ENCODE peak calls at places on chromosomes 6 and 20, in seven cellular contexts. B is activated T-cell treated with anti-CD3 and anti-CD28 coated beads for 1 hour, A is endothelial cell, V is uterus, L is H54, Q is MV-4-11, Z is iris pigment epithelial cell. W is an unnamed sample.

GRCh38 chr6:105621564-105622175 is 218.8 kb upstream of the PREP start:
- DNase-seq in V (no peak), B (no peak), L (no peak), A (no peak), Q (no peak), Z (no peak), W (no peak)

GRCh38 chr6:105675715-105676397 is 273.0 kb upstream of the PREP start:
- DNase-seq in V (no peak), L (peak), Z (peak), Q (peak), B (no peak), A (no peak), W (peak)

GRCh38 chr20:35952480-35953410 is 1.6 kb downstream of the SCAND1 start:
- DNase-seq in A (no peak), L (no peak), Z (peak), V (no peak), B (no peak), Q (peak), W (no peak)

GRCh38 chr6:154508573-154509375 is 1.7 kb downstream of the CNKSR3 start:
- DNase-seq in Q (no peak), A (no peak), L (peak), Z (no peak), B (no peak), V (no peak), W (no peak)

GRCh38 chr6:152313542-152314482 is 323.4 kb downstream of the SYNE1 start:
- DNase-seq in Q (no peak), B (no peak), Z (peak), L (no peak), A (no peak), V (no peak), W (no peak)

GRCh38 chr6:169950558-169950957 is 199.1 kb downstream of the ERMARD start:
- DNase-seq in Q (peak), B (no peak), Z (no peak), V (no peak), A (no peak), L (no peak), W (no peak)

GRCh38 chr20:56945057-56945456 is 316.0 kb downstream of the TFAP2C start:
- DNase-seq in L (no peak), B (no peak), Q (peak), V (no peak), A (no peak), Z (no peak), W (no peak)

GRCh38 chr6:40957616-40958492 is 81.2 kb downstream of the UNC5CL start:
- DNase-seq in Z (peak), V (no peak), A (no peak), L (peak), B (no peak), Q (no peak), W (peak)

GRCh38 chr6:112117554-112117953 is 30.2 kb downstream of the FAM229B start:
- DNase-seq in V (no peak), L (peak), Q (peak), A (no peak), B (no peak), Z (peak), W (no peak)

GRCh38 chr6:68196645-68197044 is 438.4 kb upstream of the ADGRB3 start:
- DNase-seq in Q (peak), B (no peak), Z (peak), V (no peak), L (no peak), A (no peak), W (no peak)

GRCh38 chr6:87664943-87665342 is 37.1 kb downstream of the AKIRIN2 start:
- DNase-seq in L (no peak), A (no peak), B (no peak), Q (no peak), V (no peak), Z (no peak), W (no peak)

GRCh38 chr20:54535045-54535444 is 59.7 kb downstream of the DOK5 start:
- DNase-seq in L (no peak), Z (no peak), A (no peak), V (no peak), B (no peak), Q (peak), W (no peak)

GRCh38 chr20:38184098-38184497 is 19.0 kb upstream of the TGM2 start:
- DNase-seq in B (no peak), L (no peak), Z (no peak), V (no peak), A (no peak), Q (no peak), W (no peak)

GRCh38 chr6:153058291-153058690 is 55.8 kb upstream of the MTRF1L start:
- DNase-seq in L (no peak), Z (peak), B (no peak), A (no peak), V (no peak), Q (no peak), W (no peak)

GRCh38 chr6:11700118-11700718 is 78.4 kb downstream of the ADTRP start:
- DNase-seq in V (no peak), Z (peak), A (no peak), B (no peak), L (no peak), Q (peak), W (no peak)

GRCh38 chr20:2671977-2672376 is 8.0 kb upstream of the IDH3B start:
- DNase-seq in L (no peak), V (no peak), A (peak), Z (no peak), Q (peak), B (no peak), W (no peak)

GRCh38 chr6:100126682-100127484 is 132.9 kb upstream of the MCHR2 start:
- DNase-seq in B (no peak), Q (no peak), Z (no peak), L (no peak), V (no peak), A (no peak), W (no peak)

W was measured in HS-27A.